ENCODE peak calls at places on chromosomes 16 and 17, in five cellular contexts. One of them, this sample, is unnamed.

GRCh38 chr16:87974190-87974589 is 23.0 kb downstream of the BANP start:
- DNase-seq in NAMALWA: no peak
- DNase-seq in amniotic stem cell: no peak
- DNase-seq in stimulated activated CD4-positive, alpha-beta T cell treated with anti-CD3 and anti-CD28 coated beads, Interleukin-15, amount 100 ng/mL, for 1 hour: no peak
- DNase-seq in C1 segment of cervical spinal cord: no peak
- DNase-seq in this sample: no peak

GRCh38 chr17:21214777-21215541 is 998 bp upstream of the TMEM11 start:
- DNase-seq in NAMALWA: peak; percentile 14
- DNase-seq in amniotic stem cell: no peak
- DNase-seq in stimulated activated CD4-positive, alpha-beta T cell treated with anti-CD3 and anti-CD28 coated beads, Interleukin-15, amount 100 ng/mL, for 1 hour: no peak
- DNase-seq in C1 segment of cervical spinal cord: no peak
- DNase-seq in this sample: no peak

GRCh38 chr16:83968483-83968865 is 430 bp downstream of the NECAB2 start:
- DNase-seq in NAMALWA: no peak
- DNase-seq in amniotic stem cell: no peak
- DNase-seq in stimulated activated CD4-positive, alpha-beta T cell treated with anti-CD3 and anti-CD28 coated beads, Interleukin-15, amount 100 ng/mL, for 1 hour: no peak
- DNase-seq in C1 segment of cervical spinal cord: no peak
- DNase-seq in this sample: no peak

GRCh38 chr17:81422776-81423697 is 27.8 kb downstream of the BAHCC1 start:
- DNase-seq in NAMALWA: no peak
- DNase-seq in amniotic stem cell: peak; percentile 85
- DNase-seq in stimulated activated CD4-positive, alpha-beta T cell treated with anti-CD3 and anti-CD28 coated beads, Interleukin-15, amount 100 ng/mL, for 1 hour: no peak
- DNase-seq in C1 segment of cervical spinal cord: no peak
- DNase-seq in this sample: no peak

GRCh38 chr17:47423406-47424295 is 99.9 kb downstream of the EFCAB13 start:
- DNase-seq in NAMALWA: no peak
- DNase-seq in amniotic stem cell: no peak
- DNase-seq in stimulated activated CD4-positive, alpha-beta T cell treated with anti-CD3 and anti-CD28 coated beads, Interleukin-15, amount 100 ng/mL, for 1 hour: no peak
- DNase-seq in C1 segment of cervical spinal cord: no peak
- DNase-seq in this sample: no peak

GRCh38 chr17:40888321-40888720 is 3.3 kb upstream of the KRT20 start:
- DNase-seq in NAMALWA: no peak
- DNase-seq in amniotic stem cell: no peak
- DNase-seq in stimulated activated CD4-positive, alpha-beta T cell treated with anti-CD3 and anti-CD28 coated beads, Interleukin-15, amount 100 ng/mL, for 1 hour: no peak
- DNase-seq in C1 segment of cervical spinal cord: no peak
- DNase-seq in this sample: no peak

GRCh38 chr17:34762078-34762477 is 182.7 kb downstream of the TMEM132E start:
- DNase-seq in NAMALWA: no peak
- DNase-seq in amniotic stem cell: no peak
- DNase-seq in stimulated activated CD4-positive, alpha-beta T cell treated with anti-CD3 and anti-CD28 coated beads, Interleukin-15, amount 100 ng/mL, for 1 hour: no peak
- DNase-seq in C1 segment of cervical spinal cord: no peak
- DNase-seq in this sample: no peak

GRCh38 chr17:17514993-17515920 is 19.1 kb upstream of the RASD1 start:
- DNase-seq in NAMALWA: no peak
- DNase-seq in amniotic stem cell: no peak
- DNase-seq in stimulated activated CD4-positive, alpha-beta T cell treated with anti-CD3 and anti-CD28 coated beads, Interleukin-15, amount 100 ng/mL, for 1 hour: no peak
- DNase-seq in C1 segment of cervical spinal cord: no peak
- DNase-seq in this sample: no peak

GRCh38 chr17:47810200-47810821 is 11.3 kb downstream of the OSBPL7 start:
- DNase-seq in NAMALWA: no peak
- DNase-seq in amniotic stem cell: peak; percentile 64
- DNase-seq in stimulated activated CD4-positive, alpha-beta T cell treated with anti-CD3 and anti-CD28 coated beads, Interleukin-15, amount 100 ng/mL, for 1 hour: no peak
- DNase-seq in C1 segment of cervical spinal cord: no peak
- DNase-seq in this sample: no peak

GRCh38 chr17:57665128-57665527 is 80.0 kb downstream of the CCDC182 start:
- DNase-seq in NAMALWA: no peak
- DNase-seq in amniotic stem cell: no peak
- DNase-seq in stimulated activated CD4-positive, alpha-beta T cell treated with anti-CD3 and anti-CD28 coated beads, Interleukin-15, amount 100 ng/mL, for 1 hour: no peak
- DNase-seq in C1 segment of cervical spinal cord: no peak
- DNase-seq in this sample: no peak

GRCh38 chr16:57083469-57083868 is 8.9 kb upstream of the CPNE2 start:
- DNase-seq in NAMALWA: no peak
- DNase-seq in amniotic stem cell: no peak
- DNase-seq in stimulated activated CD4-positive, alpha-beta T cell treated with anti-CD3 and anti-CD28 coated beads, Interleukin-15, amount 100 ng/mL, for 1 hour: no peak
- DNase-seq in C1 segment of cervical spinal cord: no peak
- DNase-seq in this sample: no peak

GRCh38 chr17:17186551-17187505 is 19.3 kb downstream of the PLD6 start:
- DNase-seq in NAMALWA: no peak
- DNase-seq in amniotic stem cell: no peak
- DNase-seq in stimulated activated CD4-positive, alpha-beta T cell treated with anti-CD3 and anti-CD28 coated beads, Interleukin-15, amount 100 ng/mL, for 1 hour: no peak
- DNase-seq in C1 segment of cervical spinal cord: no peak
- DNase-seq in this sample: no peak

GRCh38 chr17:50209472-50210248 is 8.2 kb upstream of the COL1A1 start:
- DNase-seq in NAMALWA: no peak
- DNase-seq in amniotic stem cell: peak; percentile 94
- DNase-seq in stimulated activated CD4-positive, alpha-beta T cell treated with anti-CD3 and anti-CD28 coated beads, Interleukin-15, amount 100 ng/mL, for 1 hour: no peak
- DNase-seq in C1 segment of cervical spinal cord: no peak
- DNase-seq in this sample: no peak